ENCODE peak calls at places on chromosome 5, in nine cellular contexts. One of them, this sample, is unnamed.

GRCh38 chr5:154723740-154724505 is 31.3 kb upstream of the LARP1 start:
- DNase-seq in lung microvascular endothelial cell: no peak
- DNase-seq in putamen: no peak
- DNase-seq in SJSA1: no peak
- DNase-seq in neural crest cell: no peak
- DNase-seq in BE2C: no peak
- DNase-seq in choroid plexus epithelial cell: peak; percentile 85
- DNase-seq in iris pigment epithelial cell: peak; percentile 88
- DNase-seq in NCI-H2081: no peak
- DNase-seq in this sample: no peak

GRCh38 chr5:67831081-67831480 is 384.5 kb upstream of the PIK3R1 start:
- DNase-seq in lung microvascular endothelial cell: no peak
- DNase-seq in NCI-H2081: no peak
- DNase-seq in SJSA1: no peak
- DNase-seq in putamen: no peak
- DNase-seq in BE2C: no peak
- DNase-seq in choroid plexus epithelial cell: no peak
- DNase-seq in neural crest cell: no peak
- DNase-seq in iris pigment epithelial cell: no peak
- DNase-seq in this sample: no peak

GRCh38 chr5:152412129-152412528 is 7.0 kb upstream of the NMUR2 start:
- DNase-seq in iris pigment epithelial cell: no peak
- DNase-seq in BE2C: no peak
- DNase-seq in choroid plexus epithelial cell: no peak
- DNase-seq in putamen: no peak
- DNase-seq in SJSA1: no peak
- DNase-seq in NCI-H2081: no peak
- DNase-seq in lung microvascular endothelial cell: no peak
- DNase-seq in neural crest cell: no peak
- DNase-seq in this sample: no peak

GRCh38 chr5:177447611-177448243 is 1.1 kb downstream of the PRR7 start:
- DNase-seq in NCI-H2081: peak; percentile 32
- DNase-seq in iris pigment epithelial cell: peak; percentile 45
- DNase-seq in SJSA1: peak; percentile 92
- DNase-seq in choroid plexus epithelial cell: no peak
- DNase-seq in putamen: peak; percentile 92
- DNase-seq in lung microvascular endothelial cell: peak; percentile 42
- DNase-seq in BE2C: peak; percentile 71
- DNase-seq in neural crest cell: peak; percentile 58
- DNase-seq in this sample: peak; percentile 75

GRCh38 chr5:75612211-75612579 is 942 bp downstream of the ANKDD1B start:
- DNase-seq in NCI-H2081: no peak
- DNase-seq in putamen: no peak
- DNase-seq in BE2C: peak; percentile 10
- DNase-seq in lung microvascular endothelial cell: no peak
- DNase-seq in neural crest cell: no peak
- DNase-seq in choroid plexus epithelial cell: no peak
- DNase-seq in iris pigment epithelial cell: no peak
- DNase-seq in SJSA1: no peak
- DNase-seq in this sample: no peak

GRCh38 chr5:126189862-126190261 is 233.3 kb upstream of the GRAMD2B start:
- DNase-seq in neural crest cell: no peak
- DNase-seq in putamen: no peak
- DNase-seq in choroid plexus epithelial cell: no peak
- DNase-seq in iris pigment epithelial cell: no peak
- DNase-seq in BE2C: no peak
- DNase-seq in lung microvascular endothelial cell: no peak
- DNase-seq in NCI-H2081: peak; percentile 50
- DNase-seq in SJSA1: no peak
- DNase-seq in this sample: no peak

GRCh38 chr5:161077895-161078566 is 226.0 kb upstream of the ATP10B start:
- DNase-seq in iris pigment epithelial cell: no peak
- DNase-seq in BE2C: no peak
- DNase-seq in choroid plexus epithelial cell: no peak
- DNase-seq in putamen: no peak
- DNase-seq in SJSA1: no peak
- DNase-seq in lung microvascular endothelial cell: no peak
- DNase-seq in NCI-H2081: no peak
- DNase-seq in neural crest cell: no peak
- DNase-seq in this sample: no peak

GRCh38 chr5:150497274-150497988 is 10.5 kb upstream of the NDST1 start:
- DNase-seq in putamen: no peak
- DNase-seq in neural crest cell: no peak
- DNase-seq in iris pigment epithelial cell: peak; percentile 94
- DNase-seq in SJSA1: peak; percentile 84
- DNase-seq in lung microvascular endothelial cell: peak; percentile 72
- DNase-seq in BE2C: peak; percentile 90
- DNase-seq in choroid plexus epithelial cell: peak; percentile 90
- DNase-seq in NCI-H2081: no peak
- DNase-seq in this sample: peak; percentile 64

GRCh38 chr5:98529321-98529720 is 244.1 kb upstream of the RGMB start:
- DNase-seq in choroid plexus epithelial cell: no peak
- DNase-seq in lung microvascular endothelial cell: no peak
- DNase-seq in iris pigment epithelial cell: no peak
- DNase-seq in BE2C: no peak
- DNase-seq in neural crest cell: no peak
- DNase-seq in SJSA1: no peak
- DNase-seq in NCI-H2081: no peak
- DNase-seq in putamen: no peak
- DNase-seq in this sample: no peak

GRCh38 chr5:17763301-17763700 is 129.0 kb downstream of the TAF11L14 start:
- DNase-seq in SJSA1: no peak
- DNase-seq in choroid plexus epithelial cell: peak; percentile 43
- DNase-seq in neural crest cell: no peak
- DNase-seq in BE2C: no peak
- DNase-seq in lung microvascular endothelial cell: no peak
- DNase-seq in NCI-H2081: no peak
- DNase-seq in iris pigment epithelial cell: peak; percentile 29
- DNase-seq in putamen: no peak
- DNase-seq in this sample: no peak

GRCh38 chr5:96864922-96865545 is 11.3 kb upstream of the ERAP2 start:
- DNase-seq in lung microvascular endothelial cell: no peak
- DNase-seq in iris pigment epithelial cell: no peak
- DNase-seq in neural crest cell: no peak
- DNase-seq in SJSA1: no peak
- DNase-seq in putamen: no peak
- DNase-seq in BE2C: no peak
- DNase-seq in NCI-H2081: no peak
- DNase-seq in choroid plexus epithelial cell: no peak
- DNase-seq in this sample: no peak

GRCh38 chr5:139631520-139632165 is 16.5 kb upstream of the CXXC5 start:
- DNase-seq in lung microvascular endothelial cell: no peak
- DNase-seq in NCI-H2081: no peak
- DNase-seq in choroid plexus epithelial cell: no peak
- DNase-seq in iris pigment epithelial cell: no peak
- DNase-seq in putamen: no peak
- DNase-seq in neural crest cell: no peak
- DNase-seq in SJSA1: no peak
- DNase-seq in BE2C: no peak
- DNase-seq in this sample: no peak

GRCh38 chr5:95863383-95863757 is 40.8 kb upstream of the GLRX start:
- DNase-seq in BE2C: no peak
- DNase-seq in SJSA1: no peak
- DNase-seq in NCI-H2081: no peak
- DNase-seq in putamen: peak; percentile 47
- DNase-seq in lung microvascular endothelial cell: no peak
- DNase-seq in neural crest cell: no peak
- DNase-seq in choroid plexus epithelial cell: peak; percentile 82
- DNase-seq in iris pigment epithelial cell: peak; percentile 91
- DNase-seq in this sample: no peak

GRCh38 chr5:80481019-80481893 is 6.6 kb upstream of the FAM151B start:
- DNase-seq in SJSA1: peak; percentile 32
- DNase-seq in lung microvascular endothelial cell: peak; percentile 76
- DNase-seq in putamen: no peak
- DNase-seq in choroid plexus epithelial cell: peak; percentile 81
- DNase-seq in NCI-H2081: peak; percentile 16
- DNase-seq in BE2C: peak; percentile 58
- DNase-seq in neural crest cell: peak; percentile 8
- DNase-seq in iris pigment epithelial cell: peak; percentile 66
- DNase-seq in this sample: no peak

GRCh38 chr5:168341178-168341577 is 49.7 kb downstream of the WWC1 start:
- DNase-seq in iris pigment epithelial cell: no peak
- DNase-seq in NCI-H2081: no peak
- DNase-seq in choroid plexus epithelial cell: no peak
- DNase-seq in BE2C: no peak
- DNase-seq in neural crest cell: no peak
- DNase-seq in putamen: no peak
- DNase-seq in SJSA1: no peak
- DNase-seq in lung microvascular endothelial cell: no peak
- DNase-seq in this sample: no peak

GRCh38 chr5:143887302-143887638 is 75.3 kb downstream of the HMHB1 start:
- DNase-seq in choroid plexus epithelial cell: peak; percentile 60
- DNase-seq in iris pigment epithelial cell: peak; percentile 54
- DNase-seq in NCI-H2081: peak; percentile 37
- DNase-seq in putamen: peak; percentile 44
- DNase-seq in neural crest cell: no peak
- DNase-seq in BE2C: peak; percentile 83
- DNase-seq in lung microvascular endothelial cell: no peak
- DNase-seq in SJSA1: peak; percentile 60
- DNase-seq in this sample: peak; percentile 47

GRCh38 chr5:131619102-131619501 is 15.9 kb downstream of the RAPGEF6 start:
- DNase-seq in SJSA1: no peak
- DNase-seq in neural crest cell: no peak
- DNase-seq in putamen: no peak
- DNase-seq in lung microvascular endothelial cell: no peak
- DNase-seq in choroid plexus epithelial cell: no peak
- DNase-seq in iris pigment epithelial cell: no peak
- DNase-seq in BE2C: no peak
- DNase-seq in NCI-H2081: no peak
- DNase-seq in this sample: no peak

GRCh38 chr5:128146671-128147070 is 63.1 kb downstream of the SLC12A2 start:
- DNase-seq in choroid plexus epithelial cell: no peak
- DNase-seq in putamen: no peak
- DNase-seq in BE2C: no peak
- DNase-seq in SJSA1: no peak
- DNase-seq in iris pigment epithelial cell: peak; percentile 12
- DNase-seq in NCI-H2081: no peak
- DNase-seq in lung microvascular endothelial cell: no peak
- DNase-seq in neural crest cell: no peak
- DNase-seq in this sample: no peak

GRCh38 chr5:1312206-1312605 is 17.3 kb upstream of the TERT start:
- DNase-seq in BE2C: no peak
- DNase-seq in choroid plexus epithelial cell: no peak
- DNase-seq in putamen: no peak
- DNase-seq in neural crest cell: no peak
- DNase-seq in iris pigment epithelial cell: no peak
- DNase-seq in NCI-H2081: no peak
- DNase-seq in lung microvascular endothelial cell: no peak
- DNase-seq in SJSA1: no peak
- DNase-seq in this sample: no peak

GRCh38 chr5:121982089-121982488 is 20.3 kb downstream of the SRFBP1 start:
- DNase-seq in choroid plexus epithelial cell: peak; percentile 53
- DNase-seq in SJSA1: no peak
- DNase-seq in lung microvascular endothelial cell: peak; percentile 22
- DNase-seq in neural crest cell: no peak
- DNase-seq in iris pigment epithelial cell: peak; percentile 38
- DNase-seq in putamen: no peak
- DNase-seq in NCI-H2081: no peak
- DNase-seq in BE2C: no peak
- DNase-seq in this sample: no peak

GRCh38 chr5:171484460-171484899 is 65.0 kb downstream of the FGF18 start:
- DNase-seq in putamen: no peak
- DNase-seq in lung microvascular endothelial cell: peak; percentile 50
- DNase-seq in NCI-H2081: no peak
- DNase-seq in SJSA1: peak; percentile 46
- DNase-seq in BE2C: peak; percentile 33
- DNase-seq in choroid plexus epithelial cell: peak; percentile 36
- DNase-seq in neural crest cell: peak; percentile 25
- DNase-seq in iris pigment epithelial cell: no peak
- DNase-seq in this sample: no peak

GRCh38 chr5:528625-529511 is 4.6 kb upstream of the SLC9A3 start:
- DNase-seq in putamen: no peak
- DNase-seq in neural crest cell: no peak
- DNase-seq in BE2C: peak; percentile 9
- DNase-seq in choroid plexus epithelial cell: no peak
- DNase-seq in lung microvascular endothelial cell: no peak
- DNase-seq in NCI-H2081: no peak
- DNase-seq in SJSA1: no peak
- DNase-seq in iris pigment epithelial cell: no peak
- DNase-seq in this sample: no peak

GRCh38 chr5:122311888-122312669 is at the start of gene SNCAIP:
- DNase-seq in NCI-H2081: no peak
- DNase-seq in putamen: peak; percentile 22
- DNase-seq in SJSA1: peak; percentile 44
- DNase-seq in BE2C: peak; percentile 52
- DNase-seq in iris pigment epithelial cell: peak; percentile 47
- DNase-seq in neural crest cell: peak; percentile 47
- DNase-seq in lung microvascular endothelial cell: peak; percentile 51
- DNase-seq in choroid plexus epithelial cell: peak; percentile 42
- DNase-seq in this sample: no peak

GRCh38 chr5:16797949-16798348 is 138.1 kb downstream of the MYO10 start:
- DNase-seq in BE2C: no peak
- DNase-seq in lung microvascular endothelial cell: no peak
- DNase-seq in neural crest cell: no peak
- DNase-seq in SJSA1: no peak
- DNase-seq in choroid plexus epithelial cell: no peak
- DNase-seq in putamen: no peak
- DNase-seq in NCI-H2081: no peak
- DNase-seq in iris pigment epithelial cell: no peak
- DNase-seq in this sample: no peak

GRCh38 chr5:7927466-7928375 is 58.8 kb downstream of the MTRR start:
- DNase-seq in iris pigment epithelial cell: peak; percentile 49
- DNase-seq in putamen: peak; percentile 23
- DNase-seq in SJSA1: peak; percentile 46
- DNase-seq in BE2C: peak; percentile 50
- DNase-seq in lung microvascular endothelial cell: peak; percentile 62
- DNase-seq in choroid plexus epithelial cell: peak; percentile 74
- DNase-seq in NCI-H2081: peak; percentile 80
- DNase-seq in neural crest cell: peak; percentile 66
- DNase-seq in this sample: peak; percentile 26

GRCh38 chr5:107705390-107706014 is 34.8 kb upstream of the EFNA5 start:
- DNase-seq in SJSA1: peak; percentile 20
- DNase-seq in choroid plexus epithelial cell: peak; percentile 31
- DNase-seq in NCI-H2081: no peak
- DNase-seq in iris pigment epithelial cell: peak; percentile 47
- DNase-seq in BE2C: no peak
- DNase-seq in lung microvascular endothelial cell: no peak
- DNase-seq in putamen: no peak
- DNase-seq in neural crest cell: no peak
- DNase-seq in this sample: peak; percentile 2

GRCh38 chr5:38953426-38953825 is 107.6 kb downstream of the OSMR start:
- DNase-seq in neural crest cell: no peak
- DNase-seq in SJSA1: no peak
- DNase-seq in NCI-H2081: no peak
- DNase-seq in iris pigment epithelial cell: no peak
- DNase-seq in lung microvascular endothelial cell: no peak
- DNase-seq in choroid plexus epithelial cell: no peak
- DNase-seq in BE2C: no peak
- DNase-seq in putamen: no peak
- DNase-seq in this sample: no peak

GRCh38 chr5:35089688-35090314 is 42.1 kb upstream of the AGXT2 start:
- DNase-seq in NCI-H2081: peak; percentile 57
- DNase-seq in choroid plexus epithelial cell: peak; percentile 84
- DNase-seq in neural crest cell: peak; percentile 59
- DNase-seq in iris pigment epithelial cell: peak; percentile 63
- DNase-seq in lung microvascular endothelial cell: peak; percentile 63
- DNase-seq in SJSA1: peak; percentile 28
- DNase-seq in BE2C: peak; percentile 50
- DNase-seq in putamen: peak; percentile 38
- DNase-seq in this sample: peak; percentile 48

GRCh38 chr5:34571380-34572041 is 84.6 kb upstream of the RAI14 start:
- DNase-seq in lung microvascular endothelial cell: no peak
- DNase-seq in BE2C: no peak
- DNase-seq in NCI-H2081: no peak
- DNase-seq in choroid plexus epithelial cell: peak; percentile 68
- DNase-seq in SJSA1: peak; percentile 48
- DNase-seq in neural crest cell: no peak
- DNase-seq in iris pigment epithelial cell: peak; percentile 86
- DNase-seq in putamen: no peak
- DNase-seq in this sample: peak; percentile 73

GRCh38 chr5:173094012-173094661 is 38.0 kb downstream of the CREBRF start:
- DNase-seq in BE2C: no peak
- DNase-seq in choroid plexus epithelial cell: peak; percentile 88
- DNase-seq in lung microvascular endothelial cell: peak; percentile 40
- DNase-seq in NCI-H2081: no peak
- DNase-seq in SJSA1: peak; percentile 71
- DNase-seq in putamen: no peak
- DNase-seq in neural crest cell: no peak
- DNase-seq in iris pigment epithelial cell: peak; percentile 85
- DNase-seq in this sample: peak; percentile 54

GRCh38 chr5:150645070-150645700 is 4.7 kb downstream of the SYNPO start:
- DNase-seq in BE2C: peak; percentile 91
- DNase-seq in iris pigment epithelial cell: peak; percentile 75
- DNase-seq in NCI-H2081: no peak
- DNase-seq in lung microvascular endothelial cell: no peak
- DNase-seq in choroid plexus epithelial cell: peak; percentile 88
- DNase-seq in SJSA1: peak; percentile 81
- DNase-seq in putamen: no peak
- DNase-seq in neural crest cell: no peak
- DNase-seq in this sample: peak; percentile 65

This sample was measured in HS-27A.